ENCODE peak calls at places on chromosome 17, in four cellular contexts. S, V, L and K are unnamed samples.

GRCh38 chr17:19727466-19728113 is 11.2 kb upstream of the SLC47A2 start:
- DNase-seq in L (peak; percentile 77), S (peak; percentile 54), V (no peak), K (no peak)

GRCh38 chr17:48553190-48553547 is 8.3 kb upstream of the HOXB2 start:
- DNase-seq in S (no peak), L (no peak), V (no peak), K (no peak)

GRCh38 chr17:74011963-74012362 is 191.5 kb upstream of the RPL38 start:
- DNase-seq in S (no peak), L (no peak), V (no peak), K (no peak)

GRCh38 chr17:4331614-4332013 is 34.9 kb downstream of the UBE2G1 start:
- DNase-seq in L (no peak), S (no peak), V (no peak), K (no peak)

GRCh38 chr17:28828294-28829040 is 14.1 kb downstream of the FAM222B start:
- DNase-seq in L (peak; percentile 46), V (no peak), S (no peak), K (no peak)

GRCh38 chr17:72984925-72985322 is 107.6 kb downstream of the SLC39A11 start:
- DNase-seq in S (no peak), V (no peak), L (no peak), K (no peak)

GRCh38 chr17:55531053-55531728 is 19.9 kb upstream of the SMIM36 start:
- DNase-seq in V (no peak), S (no peak), L (no peak), K (no peak)

GRCh38 chr17:50902768-50903353 is 36.7 kb upstream of the TOB1 start:
- DNase-seq in L (no peak), S (no peak), V (no peak), K (no peak)

GRCh38 chr17:17859909-17860760 is 23.3 kb upstream of the SREBF1 start:
- DNase-seq in S (peak; percentile 73), L (no peak), V (peak; percentile 53), K (peak; percentile 78)

GRCh38 chr17:4893272-4893671 is 6.1 kb upstream of the C17orf107 start:
- DNase-seq in L (no peak), S (peak; percentile 22), V (no peak), K (no peak)

GRCh38 chr17:31314788-31315105 is 893 bp upstream of the EVI2B start:
- DNase-seq in L (no peak), S (no peak), V (no peak), K (no peak)

GRCh38 chr17:18992454-18993130 is 12.0 kb downstream of the FAM83G start:
- DNase-seq in V (no peak), L (no peak), S (no peak), K (peak; percentile 66)